ENCODE peak calls at places on chromosomes 1 and 21, in five cellular contexts. C is RWPE1, X is GM12864, N is fibroblast of the conjunctiva, T is stromal cell of bone marrow. Q is an unnamed sample.

GRCh38 chr1:246020231-246020954 is 486.7 kb downstream of the SMYD3 start:
- DNase-seq in N (no peak), C (no peak), T (peak; percentile 11), X (no peak), Q (no peak)

GRCh38 chr1:162079023-162079422 is 9.5 kb downstream of the NOS1AP start:
- DNase-seq in X (no peak), T (no peak), C (no peak), N (no peak), Q (no peak)

GRCh38 chr21:44874497-44875331 is 1.2 kb upstream of the PTTG1IP start:
- DNase-seq in X (no peak), T (no peak), C (no peak), N (no peak), Q (peak; percentile 75)

GRCh38 chr21:44267655-44268142 is 6.0 kb upstream of the DNMT3L start:
- DNase-seq in T (no peak), C (no peak), N (no peak), X (peak; percentile 10), Q (no peak)

GRCh38 chr1:29344336-29344735 is 108.0 kb downstream of the PTPRU start:
- DNase-seq in N (no peak), C (no peak), X (no peak), T (no peak), Q (no peak)

GRCh38 chr1:10063878-10064277 is 31.1 kb downstream of the UBE4B start:
- DNase-seq in X (no peak), N (no peak), T (no peak), C (peak; percentile 91), Q (no peak)

GRCh38 chr1:117167402-117167801 is 43.3 kb downstream of the VTCN1 start:
- DNase-seq in T (no peak), X (no peak), N (no peak), C (no peak), Q (no peak)

GRCh38 chr1:175783126-175783722 is 39.8 kb upstream of the TNR start:
- DNase-seq in C (no peak), T (no peak), N (no peak), X (no peak), Q (peak; percentile 62)